ENCODE peak calls at places on chromosomes 12 and 14, in seven cellular contexts. V is GM23338, K is stomach, M is vagina, L is transverse colon, Q is HCT116, H is prostate gland. B is an unnamed sample.

GRCh38 chr14:20668969-20669368 is 15.4 kb upstream of the RNASE4 start:
- DNase-seq in V (no peak), H (no peak), K (no peak), Q (no peak), M (no peak), L (no peak), B (no peak)

GRCh38 chr14:94377866-94378470 is 10.4 kb downstream of the SERPINA1 start:
- DNase-seq in H (no peak), K (no peak), L (no peak), M (no peak), V (no peak), Q (no peak), B (no peak)

GRCh38 chr12:91565246-91565645 is 382.6 kb upstream of the DCN start:
- DNase-seq in Q (no peak), V (no peak), K (no peak), M (no peak), H (no peak), L (no peak), B (no peak)

GRCh38 chr14:55893695-55894094 is 224.5 kb upstream of the PELI2 start:
- DNase-seq in H (no peak), M (no peak), L (no peak), Q (no peak), K (no peak), V (no peak), B (no peak)

GRCh38 chr12:88935856-88936255 is 355.6 kb upstream of the KITLG start:
- DNase-seq in K (no peak), Q (no peak), M (no peak), V (no peak), H (no peak), L (no peak), B (no peak)

GRCh38 chr12:64737539-64737938 is 21.7 kb downstream of the GNS start:
- DNase-seq in K (no peak), H (no peak), L (no peak), V (no peak), Q (peak; percentile 15), M (no peak), B (no peak)

GRCh38 chr12:130286041-130286440 is 51.6 kb upstream of the PIWIL1 start:
- DNase-seq in H (no peak), M (no peak), L (no peak), K (no peak), Q (no peak), V (peak; percentile 17), B (no peak)

GRCh38 chr12:27999521-27999920 is 27.0 kb upstream of the PTHLH start:
- DNase-seq in L (no peak), Q (no peak), K (no peak), M (no peak), H (no peak), V (no peak), B (no peak)

GRCh38 chr14:63614964-63615363 is 26.7 kb downstream of the WDR89 start:
- DNase-seq in L (no peak), K (no peak), Q (no peak), H (no peak), V (no peak), M (no peak), B (no peak)

GRCh38 chr12:45415393-45415817 is 199.5 kb downstream of the ANO6 start:
- DNase-seq in H (no peak), Q (peak; percentile 87), V (no peak), L (no peak), M (no peak), K (no peak), B (no peak)

GRCh38 chr12:48078901-48079300 is 27.0 kb downstream of the SENP1 start:
- DNase-seq in L (no peak), M (no peak), K (no peak), Q (no peak), H (no peak), V (no peak), B (no peak)

GRCh38 chr12:8081228-8081920 is 700 bp upstream of the NECAP1 start:
- DNase-seq in M (no peak), L (peak; percentile 36), H (no peak), Q (no peak), K (no peak), V (no peak), B (no peak)

GRCh38 chr14:104697892-104698583 is 8.6 kb downstream of the INF2 start:
- DNase-seq in V (no peak), Q (no peak), M (no peak), K (no peak), H (no peak), L (no peak), B (no peak)

GRCh38 chr12:39764944-39765560 is 145.4 kb upstream of the ABCD2 start:
- DNase-seq in V (peak; percentile 68), M (no peak), K (no peak), H (no peak), Q (peak; percentile 23), L (no peak), B (no peak)

GRCh38 chr12:102364709-102365108 is 115.7 kb downstream of the IGF1 start:
- DNase-seq in M (no peak), Q (no peak), V (no peak), K (no peak), L (no peak), H (no peak), B (no peak)

GRCh38 chr14:24430143-24430681 is 458 bp downstream of the KHNYN start:
- DNase-seq in Q (no peak), H (peak; percentile 44), V (peak; percentile 68), M (peak; percentile 90), K (peak; percentile 72), L (peak; percentile 82), B (peak; percentile 95)
- H3K4me1 ChIP-seq in Q (peaks cover 37% of the 10 kb centered on the region), H (peaks cover 18% of the 10 kb centered on the region), V (peaks cover 19% of the 10 kb centered on the region), M (peaks cover 64% of the 10 kb centered on the region), K (peaks cover 71% of the 10 kb centered on the region), L (peaks cover 60% of the 10 kb centered on the region), B (peaks cover 20% of the 10 kb centered on the region)

GRCh38 chr12:79547735-79548347 is 142.9 kb downstream of the PAWR start:
- DNase-seq in V (peak; percentile 85), H (peak; percentile 47), K (no peak), M (no peak), L (peak; percentile 43), Q (peak; percentile 34), B (no peak)
- TF ChIP-seq POLR2AphosphoS5 in V (peak; percentile 38), H (peak; percentile 11), K (peak; percentile 11), M (no peak), L (no peak), Q (no peak), B (no peak)

GRCh38 chr12:51970904-51971646 is 19.6 kb downstream of the ACVR1B start:
- DNase-seq in M (no peak), H (no peak), Q (no peak), K (no peak), V (peak; percentile 87), L (peak; percentile 24), B (no peak)
- TF ChIP-seq CTCF in M (peak; percentile 41), H (no peak), Q (peak; percentile 79), K (peak; percentile 36), V (peak; percentile 94), L (peak; percentile 41), B (peak; percentile 14)

DNA sequence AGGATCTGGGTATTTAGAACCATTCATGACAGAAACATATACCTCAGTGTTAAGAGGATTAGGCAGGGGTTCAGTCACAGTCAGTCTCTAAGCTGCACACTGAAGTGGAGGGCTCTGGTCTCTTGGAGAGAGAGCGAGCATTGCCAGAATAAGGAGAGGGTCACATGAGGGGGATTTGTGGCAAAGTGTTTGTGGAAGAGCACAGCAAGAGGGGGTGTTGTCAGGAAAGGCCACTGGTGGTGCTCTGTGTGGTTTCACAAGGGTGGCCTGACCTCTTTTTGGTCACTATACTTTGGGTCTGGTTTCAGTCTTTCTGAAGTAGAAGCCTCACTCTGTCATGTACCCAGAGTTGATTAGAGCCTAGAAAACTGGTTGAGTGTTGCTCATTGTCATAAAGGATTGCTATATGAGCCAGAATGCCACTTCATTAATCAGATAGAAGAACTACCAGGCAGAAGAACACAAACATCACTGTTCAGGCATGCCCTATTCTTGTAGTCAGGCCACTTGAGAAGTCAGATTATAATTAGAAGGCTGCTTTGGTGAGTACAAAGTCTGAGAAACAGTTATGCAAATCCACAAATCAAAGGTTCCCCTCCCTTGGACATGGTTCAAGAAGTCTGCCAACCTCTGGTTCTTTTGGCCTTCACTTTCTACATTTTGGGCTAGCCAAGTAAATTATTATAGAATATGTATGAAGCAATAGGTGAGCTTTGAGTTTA is 8.4 kb downstream of the TMEM19 start:
- DNase-seq in H (no peak), M (no peak), Q (no peak), L (peak; percentile 28), K (no peak), V (no peak), B (no peak)
- H3K4me1 ChIP-seq in H (no peaks in the 10 kb centered on the region), M (peaks cover 21% of the 10 kb centered on the region), Q (no peaks in the 10 kb centered on the region), L (peaks cover 16% of the 10 kb centered on the region), K (no peaks in the 10 kb centered on the region), V (no peaks in the 10 kb centered on the region), B (peaks cover 12% of the 10 kb centered on the region)

GRCh38 chr14:43754838-43755237 is 752.2 kb downstream of the FSCB start:
- DNase-seq in V (peak; percentile 81), M (no peak), H (no peak), L (no peak), Q (no peak), K (no peak), B (no peak)

DNA sequence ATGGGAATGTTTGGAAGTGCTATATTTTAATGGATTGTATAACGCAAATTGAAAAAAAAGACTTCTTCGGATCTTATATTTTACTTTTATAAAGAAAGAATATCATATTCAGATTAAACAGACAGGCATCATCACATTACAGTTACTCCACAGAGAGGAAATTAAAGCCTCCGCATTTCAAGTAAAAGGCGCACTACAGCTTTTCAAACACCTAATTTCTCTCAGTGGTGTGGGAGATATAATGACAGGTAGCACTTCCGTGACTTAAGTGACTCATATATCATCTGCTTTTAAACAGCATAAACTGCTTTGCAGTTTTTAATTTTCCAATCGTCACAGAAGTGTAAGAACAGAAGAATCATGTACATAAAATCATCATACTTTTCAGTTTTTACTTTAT is 751.4 kb downstream of the FSCB start:
- DNase-seq in L (no peak), H (no peak), Q (no peak), K (no peak), V (no peak), M (no peak), B (no peak)
- TF ChIP-seq POLR2AphosphoS5 in L (no peak), H (no peak), Q (no peak), K (no peak), V (no peak), M (no peak), B (no peak)

GRCh38 chr12:9334026-9334692 is 126.0 kb upstream of the PZP start:
- DNase-seq in V (no peak), M (no peak), Q (no peak), K (no peak), L (no peak), H (no peak), B (no peak)

GRCh38 chr12:9335867-9336266 is 127.7 kb upstream of the PZP start:
- DNase-seq in H (no peak), Q (no peak), L (no peak), M (no peak), K (no peak), V (no peak), B (no peak)

GRCh38 chr12:9332564-9332963 is 124.4 kb upstream of the PZP start:
- DNase-seq in L (no peak), M (no peak), K (no peak), Q (no peak), V (no peak), H (no peak), B (no peak)

GRCh38 chr12:9333129-9333528 is 124.9 kb upstream of the PZP start:
- DNase-seq in M (no peak), H (no peak), V (no peak), L (no peak), Q (no peak), K (no peak), B (no peak)

DNA sequence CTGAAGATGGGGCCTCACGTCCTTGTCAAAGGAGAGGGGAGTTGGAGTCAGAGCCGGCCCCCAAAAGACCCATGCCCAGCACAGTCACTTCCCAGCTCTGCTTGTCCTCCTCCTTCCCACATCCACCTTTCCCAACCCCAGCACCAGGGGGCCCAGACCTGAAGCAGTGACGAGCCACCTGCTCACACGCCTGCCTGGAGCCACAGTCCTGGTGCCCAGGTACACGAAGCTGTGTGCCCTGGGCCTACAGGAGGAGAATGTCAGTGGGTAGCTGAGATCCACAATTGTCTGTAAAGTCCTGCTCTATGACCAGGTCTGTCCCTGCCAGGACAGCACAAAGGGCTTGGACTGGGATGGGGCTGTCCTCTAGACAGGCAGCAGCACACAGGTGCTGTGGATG is 126.8 kb upstream of the PZP start:
- DNase-seq in Q (no peak), V (no peak), L (no peak), M (no peak), K (no peak), H (no peak), B (no peak)
- TF ChIP-seq CTCF in Q (no peak), V (no peak), L (no peak), M (no peak), K (no peak), H (no peak), B (no peak)

B was measured in spleen.